ENCODE peak calls at places on chromosomes 16 and 17, in five cellular contexts. One of them, this sample, is unnamed.
A peak's percentile ranks its signal among the peaks of the same experiment; 100 is the strongest.

GRCh38 chr17:17822189-17822978 is 14.4 kb downstream of the SREBF1 start:
- DNase-seq in esophagus squamous epithelium: no peak
- DNase-seq in CD4-positive, alpha-beta T cell: no peak
- DNase-seq in progenitor cell of endocrine pancreas: no peak
- DNase-seq in M059J: peak; percentile 57
- DNase-seq in this sample: peak; percentile 84

GRCh38 chr17:4858880-4859260 is 25.7 kb downstream of the MINK1 start:
- DNase-seq in progenitor cell of endocrine pancreas: no peak
- DNase-seq in CD4-positive, alpha-beta T cell: no peak
- DNase-seq in esophagus squamous epithelium: no peak
- DNase-seq in M059J: peak; percentile 49
- DNase-seq in this sample: peak; percentile 57

GRCh38 chr16:31537362-31537921 is 9.7 kb downstream of the AHSP start:
- DNase-seq in M059J: no peak
- DNase-seq in esophagus squamous epithelium: no peak
- DNase-seq in progenitor cell of endocrine pancreas: peak; percentile 13
- DNase-seq in CD4-positive, alpha-beta T cell: no peak
- DNase-seq in this sample: no peak

GRCh38 chr17:71441098-71441497 is 679.7 kb upstream of the SOX9 start:
- DNase-seq in esophagus squamous epithelium: no peak
- DNase-seq in M059J: peak; percentile 97
- DNase-seq in CD4-positive, alpha-beta T cell: no peak
- DNase-seq in progenitor cell of endocrine pancreas: no peak
- DNase-seq in this sample: peak; percentile 93

GRCh38 chr16:83212301-83212841 is 585.6 kb downstream of the CDH13 start:
- DNase-seq in progenitor cell of endocrine pancreas: no peak
- DNase-seq in M059J: no peak
- DNase-seq in CD4-positive, alpha-beta T cell: no peak
- DNase-seq in esophagus squamous epithelium: no peak
- DNase-seq in this sample: no peak

GRCh38 chr17:16100737-16101400 is 101.2 kb downstream of the TTC19 start:
- DNase-seq in M059J: peak; percentile 22
- DNase-seq in progenitor cell of endocrine pancreas: no peak
- DNase-seq in esophagus squamous epithelium: no peak
- DNase-seq in CD4-positive, alpha-beta T cell: no peak
- DNase-seq in this sample: no peak

GRCh38 chr16:56600398-56600999 is 7.9 kb upstream of the MT2A start:
- DNase-seq in M059J: peak; percentile 72
- DNase-seq in CD4-positive, alpha-beta T cell: no peak
- DNase-seq in progenitor cell of endocrine pancreas: no peak
- DNase-seq in esophagus squamous epithelium: no peak
- DNase-seq in this sample: peak; percentile 83

GRCh38 chr17:61639818-61640217 is 48.8 kb upstream of the NACA2 start:
- DNase-seq in CD4-positive, alpha-beta T cell: no peak
- DNase-seq in M059J: no peak
- DNase-seq in progenitor cell of endocrine pancreas: no peak
- DNase-seq in esophagus squamous epithelium: no peak
- DNase-seq in this sample: no peak

GRCh38 chr17:78933959-78934568 is 8.9 kb upstream of the TIMP2 start:
- DNase-seq in esophagus squamous epithelium: peak; percentile 52
- DNase-seq in CD4-positive, alpha-beta T cell: no peak
- DNase-seq in M059J: peak; percentile 97
- DNase-seq in progenitor cell of endocrine pancreas: peak; percentile 42
- DNase-seq in this sample: peak; percentile 97

GRCh38 chr17:7204335-7204734 is 15.3 kb downstream of the DLG4 start:
- DNase-seq in M059J: no peak
- DNase-seq in CD4-positive, alpha-beta T cell: no peak
- DNase-seq in esophagus squamous epithelium: no peak
- DNase-seq in progenitor cell of endocrine pancreas: no peak
- DNase-seq in this sample: no peak

GRCh38 chr17:49776864-49777263 is 11.6 kb upstream of the KAT7 start:
- DNase-seq in esophagus squamous epithelium: no peak
- DNase-seq in M059J: no peak
- DNase-seq in progenitor cell of endocrine pancreas: no peak
- DNase-seq in CD4-positive, alpha-beta T cell: no peak
- DNase-seq in this sample: no peak

GRCh38 chr17:67520282-67520906 is 143.3 kb downstream of the PITPNC1 start:
- DNase-seq in progenitor cell of endocrine pancreas: no peak
- DNase-seq in M059J: no peak
- DNase-seq in esophagus squamous epithelium: no peak
- DNase-seq in CD4-positive, alpha-beta T cell: no peak
- DNase-seq in this sample: peak; percentile 85